ENCODE peak calls at places on chromosome 22, in nine cellular contexts. H is tibial nerve; M is NCI-H460; I is left kidney; O is posterior cingulate gyrus; G is left colon; Z is stimulated activated naive CD4-positive, alpha-beta T cell treated with Interleukin-2 at 50 U/mL for 16 hours; Q is kidney glomerular epithelial cell; W is activated CD4-positive, alpha-beta T cell treated with anti-CD3 and anti-CD28 coated beads for 24 hours. R is an unnamed sample.

GRCh38 chr22:19663821-19664325 is 50.4 kb upstream of the SEPTIN5 start:
- DNase-seq in Z (no peak), W (no peak), O (no peak), M (no peak), Q (no peak), G (no peak), I (peak; percentile 81), H (no peak), R (no peak)

GRCh38 chr22:47195676-47196492 is 433.4 kb downstream of the TBC1D22A start:
- DNase-seq in Z (no peak), M (no peak), Q (no peak), H (peak; percentile 6), G (no peak), W (no peak), O (no peak), I (peak; percentile 70), R (no peak)

GRCh38 chr22:44031111-44031963 is 7.2 kb downstream of the PARVB start:
- DNase-seq in Q (no peak), Z (no peak), W (no peak), H (no peak), I (no peak), M (no peak), O (no peak), G (no peak), R (peak; percentile 31)

GRCh38 chr22:27554106-27554814 is 247.3 kb downstream of the MN1 start:
- DNase-seq in M (no peak), Q (no peak), O (no peak), H (no peak), Z (no peak), W (no peak), G (no peak), I (peak; percentile 65), R (no peak)

GRCh38 chr22:23529166-23530103 is 50.7 kb downstream of the IGLL1 start:
- DNase-seq in H (no peak), Z (no peak), Q (no peak), W (no peak), M (no peak), I (peak; percentile 63), G (no peak), O (no peak), R (peak; percentile 41)

GRCh38 chr22:46234851-46235437 is 15.1 kb downstream of the CDPF1 start:
- DNase-seq in O (no peak), W (no peak), Q (no peak), M (no peak), I (no peak), G (no peak), Z (no peak), H (no peak), R (no peak)

GRCh38 chr22:50713571-50714056 is 24.4 kb upstream of the ACR start:
- DNase-seq in Q (no peak), G (no peak), I (no peak), M (no peak), W (no peak), H (no peak), Z (no peak), O (peak; percentile 38), R (no peak)

GRCh38 chr22:39525658-39525975 is 5.3 kb downstream of the ATF4 start:
- DNase-seq in M (no peak), O (no peak), I (no peak), H (no peak), W (no peak), Z (no peak), Q (no peak), G (no peak), R (no peak)

GRCh38 chr22:49850959-49851815 is 2.5 kb upstream of the ZBED4 start:
- DNase-seq in Q (no peak), Z (no peak), I (no peak), M (no peak), W (no peak), H (no peak), O (no peak), G (no peak), R (no peak)

GRCh38 chr22:19811811-19812771 is 42.6 kb downstream of the GNB1L start:
- DNase-seq in W (no peak), I (no peak), G (no peak), O (peak; percentile 30), H (no peak), Q (no peak), M (no peak), Z (no peak), R (no peak)

GRCh38 chr22:45221201-45221600 is 19.5 kb downstream of the KIAA0930 start:
- DNase-seq in O (no peak), Z (no peak), W (no peak), I (no peak), H (no peak), Q (no peak), M (no peak), G (no peak), R (no peak)

GRCh38 chr22:37739000-37739399 is 42.2 kb downstream of the TRIOBP start:
- DNase-seq in I (peak; percentile 94), M (no peak), G (no peak), O (no peak), H (peak; percentile 74), W (no peak), Z (no peak), Q (no peak), R (no peak)

GRCh38 chr22:29114392-29114791 is 41.6 kb downstream of the KREMEN1 start:
- DNase-seq in M (no peak), O (no peak), W (no peak), I (no peak), Q (no peak), Z (no peak), G (no peak), H (no peak), R (no peak)

GRCh38 chr22:30033137-30033536 is 47.1 kb upstream of the HORMAD2 start:
- DNase-seq in O (no peak), W (no peak), I (no peak), H (no peak), Z (no peak), G (no peak), M (no peak), Q (no peak), R (no peak)

GRCh38 chr22:31532060-31532459 is 35.7 kb downstream of the SFI1 start:
- DNase-seq in H (no peak), Q (no peak), G (no peak), Z (no peak), M (no peak), I (no peak), O (no peak), W (no peak), R (no peak)

GRCh38 chr22:24185001-24185500 is 3.8 kb downstream of the SUSD2 start:
- DNase-seq in W (no peak), G (no peak), Z (no peak), M (no peak), H (no peak), I (no peak), O (no peak), Q (no peak), R (no peak)

GRCh38 chr22:31313366-31314147 is 21.3 kb upstream of the PIK3IP1 start:
- DNase-seq in H (peak; percentile 52), Q (peak; percentile 31), O (no peak), W (peak; percentile 59), Z (peak; percentile 45), M (peak; percentile 22), G (peak; percentile 82), I (peak; percentile 83), R (peak; percentile 81)

GRCh38 chr22:50011447-50012200 is 941 bp downstream of the IL17REL start:
- DNase-seq in G (no peak), M (no peak), H (no peak), Z (no peak), O (no peak), Q (no peak), W (no peak), I (no peak), R (peak; percentile 62)

GRCh38 chr22:27628891-27629631 is 172.5 kb downstream of the MN1 start:
- DNase-seq in H (no peak), O (no peak), Z (no peak), I (peak; percentile 40), G (no peak), M (no peak), Q (no peak), W (no peak), R (no peak)

GRCh38 chr22:40466976-40467375 is 96.6 kb downstream of the SGSM3 start:
- DNase-seq in Z (no peak), M (no peak), I (no peak), G (no peak), Q (no peak), W (no peak), H (no peak), O (no peak), R (no peak)

GRCh38 chr22:38513063-38513462 is 7.0 kb upstream of the DDX17 start:
- DNase-seq in O (no peak), M (no peak), Z (peak; percentile 2), I (peak; percentile 38), G (no peak), Q (no peak), W (no peak), H (no peak), R (no peak)

GRCh38 chr22:48760481-48761238 is 1067.0 kb downstream of the BRD1 start:
- DNase-seq in Q (no peak), W (no peak), Z (no peak), O (peak; percentile 16), H (peak; percentile 3), G (no peak), M (no peak), I (no peak), R (peak; percentile 19)

GRCh38 chr22:36411589-36412258 is 24.0 kb upstream of the MYH9 start:
- DNase-seq in O (no peak), Z (peak; percentile 40), G (peak; percentile 64), M (no peak), Q (no peak), H (no peak), I (no peak), W (no peak), R (no peak)

GRCh38 chr22:49088801-49089791 is 738.6 kb downstream of the BRD1 start:
- DNase-seq in O (no peak), Z (no peak), I (no peak), W (no peak), H (no peak), M (no peak), Q (no peak), G (no peak), R (peak; percentile 61)

GRCh38 chr22:39946571-39947407 is 13.4 kb upstream of the TMA7B start:
- DNase-seq in O (no peak), W (no peak), M (no peak), I (peak; percentile 44), Z (no peak), G (no peak), H (no peak), Q (no peak), R (no peak)

GRCh38 chr22:42688241-42688913 is 32.3 kb downstream of the A4GALT start:
- DNase-seq in I (peak; percentile 98), Q (peak; percentile 86), W (no peak), Z (no peak), M (peak; percentile 64), G (peak; percentile 84), O (peak; percentile 47), H (peak; percentile 86), R (peak; percentile 83)

GRCh38 chr22:41551882-41552582 is 7.8 kb upstream of the POLR3H start:
- DNase-seq in Q (no peak), I (no peak), H (no peak), O (no peak), M (no peak), G (no peak), W (no peak), Z (no peak), R (no peak)

GRCh38 chr22:38221407-38221806 is 19.6 kb downstream of the MAFF start:
- DNase-seq in M (no peak), W (no peak), O (no peak), Z (no peak), I (no peak), H (no peak), Q (no peak), G (no peak), R (no peak)

GRCh38 chr22:31153357-31153756 is 6.6 kb upstream of the RNF185 start:
- DNase-seq in G (no peak), I (no peak), M (no peak), W (no peak), Z (no peak), Q (no peak), O (no peak), H (no peak), R (no peak)

GRCh38 chr22:24430431-24431308 is 3.3 kb downstream of the ADORA2A start:
- DNase-seq in H (no peak), W (no peak), Q (no peak), Z (no peak), G (no peak), O (peak; percentile 26), I (no peak), M (no peak), R (peak; percentile 63)

GRCh38 chr22:20241579-20242392 is 26.3 kb downstream of the RTN4R start:
- DNase-seq in I (peak; percentile 49), Q (no peak), M (no peak), W (no peak), O (no peak), Z (no peak), H (no peak), G (no peak), R (no peak)

R was measured in left lung.